ENCODE peak calls at places on chromosome 20, in four cellular contexts. B is uterus, R is heart left ventricle, Q is stomach. K is an unnamed sample.

GRCh38 chr20:43387737-43388136 is 70.0 kb upstream of the SRSF6 start:
- DNase-seq in Q (no peak), B (no peak), R (no peak), K (no peak)

GRCh38 chr20:38581013-38581412 is at the start of gene ADIG:
- DNase-seq in R (peak), Q (no peak), B (no peak), K (no peak)

GRCh38 chr20:44745122-44745521 is 543 bp upstream of the KCNK15 start:
- DNase-seq in Q (no peak), R (no peak), B (no peak), K (no peak)

GRCh38 chr20:58021481-58021880 is 207.0 kb downstream of the ANKRD60 start:
- DNase-seq in B (peak), R (peak), Q (no peak), K (no peak)

GRCh38 chr20:61126369-61127195 is 125.5 kb upstream of the CDH4 start:
- DNase-seq in Q (no peak), B (no peak), R (no peak), K (no peak)

GRCh38 chr20:19757973-19758887 is at the start of gene RIN2:
- DNase-seq in B (peak), R (peak), Q (peak), K (peak)

GRCh38 chr20:1469925-1470571 is 3.4 kb upstream of the NSFL1C start:
- DNase-seq in R (peak), Q (peak), B (peak), K (peak)

GRCh38 chr20:53829706-53830521 is 236.3 kb upstream of the ZNF217 start:
- DNase-seq in Q (no peak), B (no peak), R (no peak), K (peak)

GRCh38 chr20:39291301-39291700 is 329.2 kb downstream of the DHX35 start:
- DNase-seq in Q (no peak), R (no peak), B (peak), K (no peak)

GRCh38 chr20:39412091-39412490 is 449.9 kb downstream of the DHX35 start:
- DNase-seq in R (no peak), B (no peak), Q (no peak), K (no peak)

GRCh38 chr20:41360831-41361756 is 5.5 kb downstream of the EMILIN3 start:
- DNase-seq in Q (no peak), R (peak), B (no peak), K (peak)

GRCh38 chr20:31593221-31594001 is 11.7 kb upstream of the ID1 start:
- DNase-seq in B (no peak), R (no peak), Q (peak), K (no peak)
- TF ChIP-seq POLR2A in B (peak), R (no peak), Q (no peak), K (peak)

GRCh38 chr20:10635476-10636208 is 38.2 kb downstream of the JAG1 start:
- DNase-seq in B (no peak), R (no peak), Q (no peak), K (no peak)
- H3K27ac ChIP-seq in B (peak), R (peak), Q (peak), K (peak)

DNA sequence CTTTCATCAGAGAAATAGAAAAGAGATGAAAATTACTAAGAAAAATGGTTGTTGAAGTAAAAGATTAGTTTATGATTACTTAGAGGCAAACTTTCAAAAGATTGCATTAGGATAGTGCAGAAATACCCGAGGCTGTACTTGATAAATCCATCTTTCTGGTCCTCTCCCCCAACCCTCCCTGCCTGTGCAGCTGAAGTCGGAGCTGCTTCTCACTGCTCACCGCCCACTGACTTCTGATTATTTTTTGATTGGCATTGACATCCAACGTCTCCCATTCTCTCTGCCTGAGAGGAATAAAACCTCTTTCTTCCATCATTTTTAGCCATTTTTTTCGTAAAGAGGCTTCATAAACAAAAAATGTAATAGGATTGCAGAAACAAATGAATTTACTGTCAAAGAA is 53.7 kb upstream of the EDN3 start:
- DNase-seq in Q (no peak), R (no peak), B (no peak), K (no peak)
- TF ChIP-seq CTCF in Q (no peak), R (no peak), B (no peak), K (no peak)

GRCh38 chr20:17682103-17682888 is at the start of gene RRBP1:
- DNase-seq in B (peak), Q (peak), R (peak), K (peak)

GRCh38 chr20:17683218-17684076 is 1.4 kb upstream of the RRBP1 start:
- DNase-seq in Q (no peak), R (no peak), B (no peak), K (no peak)

GRCh38 chr20:17682889-17683198 is 802 bp upstream of the RRBP1 start:
- DNase-seq in Q (no peak), R (no peak), B (no peak), K (no peak)

GRCh38 chr20:17685168-17685567 is 3.1 kb upstream of the RRBP1 start:
- DNase-seq in Q (no peak), R (no peak), B (no peak), K (no peak)

GRCh38 chr20:17684077-17684888 is 2.2 kb upstream of the RRBP1 start:
- DNase-seq in B (no peak), R (no peak), Q (no peak), K (peak)
- TF ChIP-seq POLR2A in B (no peak), R (no peak), Q (no peak), K (no peak)

DNA sequence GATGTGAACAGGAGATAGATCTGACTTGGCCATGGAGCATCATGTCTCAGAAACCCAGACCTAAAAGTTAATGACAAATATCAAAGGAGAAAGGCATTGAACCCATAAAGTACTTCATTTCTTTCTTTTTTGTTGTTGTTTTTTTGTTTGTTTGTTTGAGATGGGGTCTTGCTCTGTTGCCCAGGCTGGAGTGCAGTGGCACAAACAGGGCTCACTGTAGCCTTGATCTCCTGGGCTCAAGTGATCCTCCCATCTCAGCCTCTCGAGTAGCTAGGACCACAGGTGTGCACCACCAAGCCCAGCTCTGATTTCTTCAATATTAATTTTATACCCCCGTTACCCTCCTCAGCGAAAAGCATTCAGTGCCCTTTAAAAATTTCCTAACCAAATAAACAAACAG is 45.8 kb downstream of the KIF16B start:
- DNase-seq in Q (no peak), B (no peak), R (no peak), K (no peak)
- H3K27ac ChIP-seq in Q (peak), B (peak), R (no peak), K (peak)